ENCODE peak calls at places on chromosomes 12 and 14, in ten cellular contexts. One of them, this sample, is unnamed.

GRCh38 chr12:20696181-20696580 is 1.0 kb downstream of the SLCO1C1 start:
- DNase-seq in endothelial cell of umbilical vein: no peak
- DNase-seq in H1: no peak
- DNase-seq in astrocyte of the cerebellum: no peak
- DNase-seq in neural crest cell: no peak
- DNase-seq in cardiac muscle cell: peak
- DNase-seq in psoas muscle: peak
- DNase-seq in adrenal gland: peak
- DNase-seq in GM10248: no peak
- DNase-seq in HFF-Myc: no peak
- DNase-seq in this sample: no peak

GRCh38 chr12:13277278-13277677 is 80.8 kb downstream of the EMP1 start:
- DNase-seq in endothelial cell of umbilical vein: no peak
- DNase-seq in H1: no peak
- DNase-seq in astrocyte of the cerebellum: no peak
- DNase-seq in neural crest cell: peak
- DNase-seq in cardiac muscle cell: no peak
- DNase-seq in psoas muscle: no peak
- DNase-seq in adrenal gland: no peak
- DNase-seq in GM10248: no peak
- DNase-seq in HFF-Myc: no peak
- DNase-seq in this sample: no peak

GRCh38 chr12:12560587-12561304 is 1.9 kb downstream of the DUSP16 start:
- DNase-seq in endothelial cell of umbilical vein: peak
- DNase-seq in H1: no peak
- DNase-seq in astrocyte of the cerebellum: no peak
- DNase-seq in neural crest cell: no peak
- DNase-seq in cardiac muscle cell: peak
- DNase-seq in psoas muscle: no peak
- DNase-seq in adrenal gland: peak
- DNase-seq in GM10248: peak
- DNase-seq in HFF-Myc: no peak
- DNase-seq in this sample: peak

GRCh38 chr12:43338848-43339526 is 213.0 kb downstream of the ADAMTS20 start:
- DNase-seq in endothelial cell of umbilical vein: peak
- DNase-seq in H1: no peak
- DNase-seq in astrocyte of the cerebellum: peak
- DNase-seq in neural crest cell: peak
- DNase-seq in cardiac muscle cell: peak
- DNase-seq in psoas muscle: no peak
- DNase-seq in adrenal gland: peak
- DNase-seq in GM10248: peak
- DNase-seq in HFF-Myc: peak
- DNase-seq in this sample: peak

GRCh38 chr14:99224116-99224910 is 47.7 kb downstream of the BCL11B start:
- DNase-seq in endothelial cell of umbilical vein: no peak
- DNase-seq in H1: no peak
- DNase-seq in astrocyte of the cerebellum: no peak
- DNase-seq in neural crest cell: no peak
- DNase-seq in cardiac muscle cell: no peak
- DNase-seq in psoas muscle: no peak
- DNase-seq in adrenal gland: no peak
- DNase-seq in GM10248: no peak
- DNase-seq in HFF-Myc: no peak
- DNase-seq in this sample: no peak

GRCh38 chr14:64675246-64675645 is 29.0 kb upstream of the PLEKHG3 start:
- DNase-seq in endothelial cell of umbilical vein: no peak
- DNase-seq in H1: no peak
- DNase-seq in astrocyte of the cerebellum: no peak
- DNase-seq in neural crest cell: no peak
- DNase-seq in cardiac muscle cell: no peak
- DNase-seq in psoas muscle: no peak
- DNase-seq in adrenal gland: no peak
- DNase-seq in GM10248: no peak
- DNase-seq in HFF-Myc: no peak
- DNase-seq in this sample: no peak

GRCh38 chr14:105927094-105927475 is 400.7 kb downstream of the TMEM121 start:
- DNase-seq in endothelial cell of umbilical vein: no peak
- DNase-seq in H1: no peak
- DNase-seq in astrocyte of the cerebellum: no peak
- DNase-seq in neural crest cell: no peak
- DNase-seq in cardiac muscle cell: no peak
- DNase-seq in psoas muscle: peak
- DNase-seq in adrenal gland: no peak
- DNase-seq in GM10248: no peak
- DNase-seq in HFF-Myc: no peak
- DNase-seq in this sample: no peak

GRCh38 chr12:123576611-123577010 is 7.7 kb upstream of the TMED2 start:
- DNase-seq in endothelial cell of umbilical vein: no peak
- DNase-seq in H1: no peak
- DNase-seq in astrocyte of the cerebellum: no peak
- DNase-seq in neural crest cell: no peak
- DNase-seq in cardiac muscle cell: no peak
- DNase-seq in psoas muscle: no peak
- DNase-seq in adrenal gland: no peak
- DNase-seq in GM10248: no peak
- DNase-seq in HFF-Myc: no peak
- DNase-seq in this sample: no peak

GRCh38 chr12:32264995-32265394 is 134.4 kb upstream of the FGD4 start:
- DNase-seq in endothelial cell of umbilical vein: peak
- DNase-seq in H1: no peak
- DNase-seq in astrocyte of the cerebellum: no peak
- DNase-seq in neural crest cell: no peak
- DNase-seq in cardiac muscle cell: peak
- DNase-seq in psoas muscle: no peak
- DNase-seq in adrenal gland: no peak
- DNase-seq in GM10248: peak
- DNase-seq in HFF-Myc: peak
- DNase-seq in this sample: no peak

GRCh38 chr12:13941258-13942249 is 39.8 kb downstream of the GRIN2B start:
- DNase-seq in endothelial cell of umbilical vein: peak
- DNase-seq in H1: peak
- DNase-seq in astrocyte of the cerebellum: peak
- DNase-seq in neural crest cell: peak
- DNase-seq in cardiac muscle cell: peak
- DNase-seq in psoas muscle: no peak
- DNase-seq in adrenal gland: peak
- DNase-seq in GM10248: peak
- DNase-seq in HFF-Myc: no peak
- DNase-seq in this sample: peak

GRCh38 chr14:69346710-69347109 is 51.4 kb downstream of the ERH start:
- DNase-seq in endothelial cell of umbilical vein: peak
- DNase-seq in H1: peak
- DNase-seq in astrocyte of the cerebellum: no peak
- DNase-seq in neural crest cell: peak
- DNase-seq in cardiac muscle cell: peak
- DNase-seq in psoas muscle: no peak
- DNase-seq in adrenal gland: no peak
- DNase-seq in GM10248: peak
- DNase-seq in HFF-Myc: no peak
- DNase-seq in this sample: peak

GRCh38 chr14:69719501-69719951 is 47.4 kb upstream of the SRSF5 start:
- DNase-seq in endothelial cell of umbilical vein: peak
- DNase-seq in H1: no peak
- DNase-seq in astrocyte of the cerebellum: peak
- DNase-seq in neural crest cell: no peak
- DNase-seq in cardiac muscle cell: peak
- DNase-seq in psoas muscle: no peak
- DNase-seq in adrenal gland: peak
- DNase-seq in GM10248: no peak
- DNase-seq in HFF-Myc: no peak
- DNase-seq in this sample: no peak

GRCh38 chr12:52006726-52007157 is at the start of gene TAMALIN:
- DNase-seq in endothelial cell of umbilical vein: peak
- DNase-seq in H1: no peak
- DNase-seq in astrocyte of the cerebellum: no peak
- DNase-seq in neural crest cell: peak
- DNase-seq in cardiac muscle cell: peak
- DNase-seq in psoas muscle: peak
- DNase-seq in adrenal gland: peak
- DNase-seq in GM10248: peak
- DNase-seq in HFF-Myc: no peak
- DNase-seq in this sample: peak

GRCh38 chr14:102985665-102986064 is 63.2 kb downstream of the AMN start:
- DNase-seq in endothelial cell of umbilical vein: no peak
- DNase-seq in H1: no peak
- DNase-seq in astrocyte of the cerebellum: no peak
- DNase-seq in neural crest cell: no peak
- DNase-seq in cardiac muscle cell: no peak
- DNase-seq in psoas muscle: no peak
- DNase-seq in adrenal gland: no peak
- DNase-seq in GM10248: peak
- DNase-seq in HFF-Myc: no peak
- DNase-seq in this sample: peak
- TF ChIP-seq CTCF in endothelial cell of umbilical vein: no peak
- TF ChIP-seq CTCF in H1: no peak
- TF ChIP-seq CTCF in astrocyte of the cerebellum: no peak
- TF ChIP-seq CTCF in neural crest cell: no peak
- TF ChIP-seq CTCF in cardiac muscle cell: no peak
- TF ChIP-seq CTCF in psoas muscle: no peak
- TF ChIP-seq CTCF in adrenal gland: no peak
- TF ChIP-seq CTCF in GM10248: no peak
- TF ChIP-seq CTCF in HFF-Myc: no peak
- TF ChIP-seq CTCF in this sample: no peak

GRCh38 chr12:72141381-72141780 is 130.8 kb upstream of the TRHDE start:
- DNase-seq in endothelial cell of umbilical vein: no peak
- DNase-seq in H1: no peak
- DNase-seq in astrocyte of the cerebellum: no peak
- DNase-seq in neural crest cell: no peak
- DNase-seq in cardiac muscle cell: no peak
- DNase-seq in psoas muscle: no peak
- DNase-seq in adrenal gland: no peak
- DNase-seq in GM10248: peak
- DNase-seq in HFF-Myc: peak
- DNase-seq in this sample: peak
- TF ChIP-seq CTCF in endothelial cell of umbilical vein: no peak
- TF ChIP-seq CTCF in H1: peak
- TF ChIP-seq CTCF in astrocyte of the cerebellum: peak
- TF ChIP-seq CTCF in neural crest cell: peak
- TF ChIP-seq CTCF in cardiac muscle cell: no peak
- TF ChIP-seq CTCF in psoas muscle: no peak
- TF ChIP-seq CTCF in adrenal gland: no peak
- TF ChIP-seq CTCF in GM10248: no peak
- TF ChIP-seq CTCF in HFF-Myc: peak
- TF ChIP-seq CTCF in this sample: no peak

DNA sequence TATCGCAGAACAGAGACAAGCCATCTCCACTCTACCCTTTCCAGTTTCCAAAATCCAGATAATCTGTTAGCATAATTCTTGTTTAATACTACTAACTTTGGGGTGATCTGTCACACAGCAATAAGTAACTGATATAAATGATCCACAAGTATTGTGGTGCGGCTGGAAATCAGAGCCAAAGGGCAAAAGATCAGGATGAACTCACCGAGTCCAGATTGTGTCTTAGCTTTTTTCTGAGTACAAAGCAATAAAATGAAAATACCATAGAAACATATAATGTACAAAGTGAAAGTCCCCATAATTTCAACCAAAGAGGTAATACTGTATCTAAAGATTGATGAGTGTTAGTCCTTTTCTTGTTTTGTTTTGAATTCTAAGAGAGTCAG is 17.4 kb downstream of the HECTD1 start:
- DNase-seq in endothelial cell of umbilical vein: no peak
- DNase-seq in H1: no peak
- DNase-seq in astrocyte of the cerebellum: no peak
- DNase-seq in neural crest cell: no peak
- DNase-seq in cardiac muscle cell: no peak
- DNase-seq in psoas muscle: no peak
- DNase-seq in adrenal gland: no peak
- DNase-seq in GM10248: no peak
- DNase-seq in HFF-Myc: no peak
- DNase-seq in this sample: no peak
- TF ChIP-seq CTCF in endothelial cell of umbilical vein: no peak
- TF ChIP-seq CTCF in H1: no peak
- TF ChIP-seq CTCF in astrocyte of the cerebellum: no peak
- TF ChIP-seq CTCF in neural crest cell: no peak
- TF ChIP-seq CTCF in cardiac muscle cell: no peak
- TF ChIP-seq CTCF in psoas muscle: no peak
- TF ChIP-seq CTCF in adrenal gland: no peak
- TF ChIP-seq CTCF in GM10248: no peak
- TF ChIP-seq CTCF in HFF-Myc: no peak
- TF ChIP-seq CTCF in this sample: no peak

GRCh38 chr14:24273422-24273998 is 2.1 kb upstream of the RABGGTA start:
- DNase-seq in endothelial cell of umbilical vein: no peak
- DNase-seq in H1: no peak
- DNase-seq in astrocyte of the cerebellum: no peak
- DNase-seq in neural crest cell: no peak
- DNase-seq in cardiac muscle cell: no peak
- DNase-seq in psoas muscle: peak
- DNase-seq in adrenal gland: no peak
- DNase-seq in GM10248: no peak
- DNase-seq in HFF-Myc: no peak
- DNase-seq in this sample: no peak
- TF ChIP-seq CTCF in endothelial cell of umbilical vein: no peak
- TF ChIP-seq CTCF in H1: peak
- TF ChIP-seq CTCF in astrocyte of the cerebellum: peak
- TF ChIP-seq CTCF in neural crest cell: no peak
- TF ChIP-seq CTCF in cardiac muscle cell: no peak
- TF ChIP-seq CTCF in psoas muscle: no peak
- TF ChIP-seq CTCF in adrenal gland: no peak
- TF ChIP-seq CTCF in GM10248: no peak
- TF ChIP-seq CTCF in HFF-Myc: no peak
- TF ChIP-seq CTCF in this sample: peak

GRCh38 chr14:32013083-32013482 is 64.0 kb upstream of the ARHGAP5 start:
- DNase-seq in endothelial cell of umbilical vein: no peak
- DNase-seq in H1: no peak
- DNase-seq in astrocyte of the cerebellum: no peak
- DNase-seq in neural crest cell: no peak
- DNase-seq in cardiac muscle cell: peak
- DNase-seq in psoas muscle: no peak
- DNase-seq in adrenal gland: no peak
- DNase-seq in GM10248: no peak
- DNase-seq in HFF-Myc: no peak
- DNase-seq in this sample: no peak
- TF ChIP-seq CTCF in endothelial cell of umbilical vein: no peak
- TF ChIP-seq CTCF in H1: peak
- TF ChIP-seq CTCF in astrocyte of the cerebellum: no peak
- TF ChIP-seq CTCF in neural crest cell: peak
- TF ChIP-seq CTCF in cardiac muscle cell: peak
- TF ChIP-seq CTCF in psoas muscle: no peak
- TF ChIP-seq CTCF in adrenal gland: no peak
- TF ChIP-seq CTCF in GM10248: no peak
- TF ChIP-seq CTCF in HFF-Myc: no peak
- TF ChIP-seq CTCF in this sample: no peak

GRCh38 chr12:71755146-71755892 is 656 bp downstream of the RAB21 start:
- DNase-seq in endothelial cell of umbilical vein: peak
- DNase-seq in H1: no peak
- DNase-seq in astrocyte of the cerebellum: no peak
- DNase-seq in neural crest cell: no peak
- DNase-seq in cardiac muscle cell: peak
- DNase-seq in psoas muscle: peak
- DNase-seq in adrenal gland: peak
- DNase-seq in GM10248: peak
- DNase-seq in HFF-Myc: no peak
- DNase-seq in this sample: peak
- TF ChIP-seq CTCF in endothelial cell of umbilical vein: no peak
- TF ChIP-seq CTCF in H1: no peak
- TF ChIP-seq CTCF in astrocyte of the cerebellum: no peak
- TF ChIP-seq CTCF in neural crest cell: no peak
- TF ChIP-seq CTCF in cardiac muscle cell: no peak
- TF ChIP-seq CTCF in psoas muscle: no peak
- TF ChIP-seq CTCF in adrenal gland: no peak
- TF ChIP-seq CTCF in GM10248: no peak
- TF ChIP-seq CTCF in HFF-Myc: no peak
- TF ChIP-seq CTCF in this sample: no peak

GRCh38 chr12:83261998-83262397 is 575.3 kb downstream of the TMTC2 start:
- DNase-seq in endothelial cell of umbilical vein: no peak
- DNase-seq in H1: no peak
- DNase-seq in astrocyte of the cerebellum: no peak
- DNase-seq in neural crest cell: no peak
- DNase-seq in cardiac muscle cell: no peak
- DNase-seq in psoas muscle: no peak
- DNase-seq in adrenal gland: no peak
- DNase-seq in GM10248: no peak
- DNase-seq in HFF-Myc: no peak
- DNase-seq in this sample: no peak
- TF ChIP-seq CTCF in endothelial cell of umbilical vein: no peak
- TF ChIP-seq CTCF in H1: peak
- TF ChIP-seq CTCF in astrocyte of the cerebellum: no peak
- TF ChIP-seq CTCF in neural crest cell: peak
- TF ChIP-seq CTCF in cardiac muscle cell: no peak
- TF ChIP-seq CTCF in psoas muscle: no peak
- TF ChIP-seq CTCF in adrenal gland: no peak
- TF ChIP-seq CTCF in GM10248: no peak
- TF ChIP-seq CTCF in HFF-Myc: no peak
- TF ChIP-seq CTCF in this sample: no peak